ENCODE peak calls at places on chromosomes 7 and 10, in six cellular contexts. One of them, this sample, is unnamed.

GRCh38 chr7:111210043-111210442 is 119.1 kb downstream of the LRRN3 start:
- DNase-seq in fibroblast of lung: no peak
- DNase-seq in pancreas: no peak
- DNase-seq in psoas muscle: no peak
- DNase-seq in SK-N-SH: no peak
- DNase-seq in astrocyte: no peak
- DNase-seq in this sample: no peak

GRCh38 chr7:47100815-47101435 is 481.0 kb downstream of the TNS3 start:
- DNase-seq in pancreas: no peak
- DNase-seq in fibroblast of lung: peak; percentile 66
- DNase-seq in SK-N-SH: peak; percentile 44
- DNase-seq in astrocyte: no peak
- DNase-seq in psoas muscle: no peak
- DNase-seq in this sample: no peak

GRCh38 chr10:103510046-103510685 is 16.7 kb downstream of the NEURL1 start:
- DNase-seq in astrocyte: no peak
- DNase-seq in pancreas: no peak
- DNase-seq in SK-N-SH: peak; percentile 2
- DNase-seq in psoas muscle: no peak
- DNase-seq in fibroblast of lung: no peak
- DNase-seq in this sample: no peak

GRCh38 chr7:46015107-46015868 is 94.2 kb upstream of the IGFBP3 start:
- DNase-seq in astrocyte: no peak
- DNase-seq in fibroblast of lung: peak; percentile 78
- DNase-seq in SK-N-SH: no peak
- DNase-seq in pancreas: peak; percentile 51
- DNase-seq in psoas muscle: peak; percentile 35
- DNase-seq in this sample: no peak

GRCh38 chr10:45811075-45811474 is 36.2 kb downstream of the AGAP4 start:
- DNase-seq in fibroblast of lung: no peak
- DNase-seq in psoas muscle: no peak
- DNase-seq in SK-N-SH: no peak
- DNase-seq in pancreas: no peak
- DNase-seq in astrocyte: no peak
- DNase-seq in this sample: no peak

GRCh38 chr10:47238331-47239095 is 61.5 kb upstream of the GDF10 start:
- DNase-seq in pancreas: no peak
- DNase-seq in astrocyte: no peak
- DNase-seq in psoas muscle: no peak
- DNase-seq in fibroblast of lung: no peak
- DNase-seq in SK-N-SH: no peak
- DNase-seq in this sample: no peak

GRCh38 chr7:41060796-41061195 is 642.1 kb downstream of the INHBA start:
- DNase-seq in pancreas: no peak
- DNase-seq in psoas muscle: no peak
- DNase-seq in astrocyte: no peak
- DNase-seq in fibroblast of lung: no peak
- DNase-seq in SK-N-SH: no peak
- DNase-seq in this sample: no peak

GRCh38 chr10:112360308-112361270 is 13.3 kb upstream of the ACSL5 start:
- DNase-seq in fibroblast of lung: no peak
- DNase-seq in psoas muscle: peak; percentile 49
- DNase-seq in astrocyte: peak; percentile 30
- DNase-seq in SK-N-SH: no peak
- DNase-seq in pancreas: no peak
- DNase-seq in this sample: no peak

GRCh38 chr7:128264477-128264876 is 23.4 kb downstream of the LEP start:
- DNase-seq in astrocyte: no peak
- DNase-seq in SK-N-SH: no peak
- DNase-seq in fibroblast of lung: no peak
- DNase-seq in psoas muscle: no peak
- DNase-seq in pancreas: peak; percentile 47
- DNase-seq in this sample: no peak

GRCh38 chr10:21427804-21428481 is 97.5 kb downstream of the SKIDA1 start:
- DNase-seq in SK-N-SH: no peak
- DNase-seq in psoas muscle: no peak
- DNase-seq in astrocyte: peak; percentile 20
- DNase-seq in pancreas: no peak
- DNase-seq in fibroblast of lung: peak; percentile 34
- DNase-seq in this sample: no peak

GRCh38 chr7:137962875-137963507 is 38.9 kb downstream of the CREB3L2 start:
- DNase-seq in pancreas: no peak
- DNase-seq in SK-N-SH: peak; percentile 46
- DNase-seq in psoas muscle: no peak
- DNase-seq in astrocyte: no peak
- DNase-seq in fibroblast of lung: no peak
- DNase-seq in this sample: no peak
- H3K27ac ChIP-seq in pancreas: no peak overlapping the region
- H3K27ac ChIP-seq in SK-N-SH: peak overlapping the region; percentile 14
- H3K27ac ChIP-seq in psoas muscle: no peak overlapping the region
- H3K27ac ChIP-seq in astrocyte: no peak overlapping the region
- H3K27ac ChIP-seq in fibroblast of lung: no peak overlapping the region
- H3K27ac ChIP-seq in this sample: no peak overlapping the region

GRCh38 chr7:1290262-1291039 is 57.8 kb downstream of the UNCX start:
- DNase-seq in psoas muscle: no peak
- DNase-seq in pancreas: peak; percentile 63
- DNase-seq in SK-N-SH: no peak
- DNase-seq in astrocyte: no peak
- DNase-seq in fibroblast of lung: peak; percentile 39
- DNase-seq in this sample: no peak
- TF ChIP-seq CTCF in psoas muscle: no peak
- TF ChIP-seq CTCF in pancreas: no peak
- TF ChIP-seq CTCF in SK-N-SH: peak; percentile 34
- TF ChIP-seq CTCF in astrocyte: no peak
- TF ChIP-seq CTCF in fibroblast of lung: peak; percentile 25
- TF ChIP-seq CTCF in this sample: peak; percentile 27

GRCh38 chr7:2928256-2928612 is 84.1 kb upstream of the GNA12 start:
- DNase-seq in psoas muscle: no peak
- DNase-seq in astrocyte: no peak
- DNase-seq in fibroblast of lung: no peak
- DNase-seq in pancreas: no peak
- DNase-seq in SK-N-SH: no peak
- DNase-seq in this sample: no peak

GRCh38 chr7:2928613-2929311 is 84.7 kb upstream of the GNA12 start:
- DNase-seq in SK-N-SH: peak; percentile 96
- DNase-seq in psoas muscle: no peak
- DNase-seq in pancreas: peak; percentile 76
- DNase-seq in astrocyte: no peak
- DNase-seq in fibroblast of lung: no peak
- DNase-seq in this sample: no peak

GRCh38 chr7:2926898-2927405 is 82.8 kb upstream of the GNA12 start:
- DNase-seq in SK-N-SH: peak; percentile 17
- DNase-seq in fibroblast of lung: no peak
- DNase-seq in psoas muscle: no peak
- DNase-seq in pancreas: no peak
- DNase-seq in astrocyte: no peak
- DNase-seq in this sample: no peak

GRCh38 chr7:2926120-2926897 is 82.2 kb upstream of the GNA12 start:
- DNase-seq in astrocyte: no peak
- DNase-seq in psoas muscle: no peak
- DNase-seq in fibroblast of lung: no peak
- DNase-seq in SK-N-SH: peak; percentile 17
- DNase-seq in pancreas: no peak
- DNase-seq in this sample: no peak

DNA sequence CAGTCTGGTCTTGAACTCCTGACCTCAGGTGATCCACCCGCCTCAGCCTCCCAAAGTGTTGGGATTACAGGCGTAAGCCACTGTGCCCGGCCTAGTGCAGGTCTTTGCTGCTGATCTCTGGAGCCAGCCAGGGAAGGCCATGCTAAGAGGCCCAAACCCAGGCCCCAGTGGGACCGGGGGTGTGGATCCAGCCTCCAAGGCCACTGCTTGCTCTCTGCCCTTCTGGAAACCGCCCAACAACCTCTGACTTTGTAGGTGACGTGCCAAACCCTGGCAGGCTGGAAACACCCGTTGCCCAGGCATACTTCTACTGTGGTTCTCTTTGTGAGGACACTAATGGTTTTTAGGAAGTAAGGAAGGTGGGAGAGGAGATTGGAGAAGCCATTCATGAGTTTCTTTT is 83.5 kb upstream of the GNA12 start:
- DNase-seq in psoas muscle: no peak
- DNase-seq in astrocyte: no peak
- DNase-seq in pancreas: no peak
- DNase-seq in fibroblast of lung: no peak
- DNase-seq in SK-N-SH: peak; percentile 25
- DNase-seq in this sample: no peak
- H3K4me3 ChIP-seq in psoas muscle: no peak overlapping the region
- H3K4me3 ChIP-seq in astrocyte: no peak overlapping the region
- H3K4me3 ChIP-seq in pancreas: no peak overlapping the region
- H3K4me3 ChIP-seq in fibroblast of lung: no peak overlapping the region
- H3K4me3 ChIP-seq in SK-N-SH: no peak overlapping the region
- H3K4me3 ChIP-seq in this sample: no peak overlapping the region

GRCh38 chr10:97584060-97584797 is at the start of gene HOGA1:
- DNase-seq in psoas muscle: peak; percentile 90
- DNase-seq in pancreas: peak; percentile 88
- DNase-seq in fibroblast of lung: peak; percentile 61
- DNase-seq in SK-N-SH: peak; percentile 89
- DNase-seq in astrocyte: peak; percentile 51
- DNase-seq in this sample: no peak
- H3K27ac ChIP-seq in psoas muscle: peak within 1 kb of the TSS; percentile 69
- H3K27ac ChIP-seq in pancreas: peak within 1 kb of the TSS; percentile 83
- H3K27ac ChIP-seq in fibroblast of lung: no peak within 1 kb of the TSS
- H3K27ac ChIP-seq in SK-N-SH: peak within 1 kb of the TSS; percentile 72
- H3K27ac ChIP-seq in astrocyte: no peak within 1 kb of the TSS
- H3K27ac ChIP-seq in this sample: no peak within 1 kb of the TSS

GRCh38 chr7:19589436-19589835 is 119.4 kb downstream of the POLR1F start:
- DNase-seq in SK-N-SH: no peak
- DNase-seq in pancreas: no peak
- DNase-seq in psoas muscle: no peak
- DNase-seq in astrocyte: no peak
- DNase-seq in fibroblast of lung: no peak
- DNase-seq in this sample: no peak

GRCh38 chr7:19585761-19586160 is 123.1 kb downstream of the POLR1F start:
- DNase-seq in astrocyte: no peak
- DNase-seq in SK-N-SH: no peak
- DNase-seq in fibroblast of lung: no peak
- DNase-seq in psoas muscle: no peak
- DNase-seq in pancreas: no peak
- DNase-seq in this sample: no peak

DNA sequence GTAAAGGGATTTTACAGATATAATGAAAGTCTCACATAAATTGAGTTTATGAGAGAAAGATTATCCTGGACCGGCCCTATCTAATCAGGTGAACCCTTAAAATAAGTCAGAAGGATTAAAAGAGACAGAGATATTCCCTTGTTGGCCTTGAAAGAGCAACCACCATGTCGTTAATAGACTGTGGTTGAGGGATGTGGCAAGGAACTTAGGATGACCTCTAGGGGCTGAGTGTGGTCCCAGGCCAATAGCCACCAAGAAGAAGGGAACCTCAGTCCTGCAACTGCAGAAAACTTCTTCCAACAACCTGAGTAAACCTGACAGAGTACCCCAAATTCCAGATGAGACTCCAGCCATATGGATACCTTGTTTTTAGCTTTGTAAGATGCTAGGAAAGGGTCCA is 121.5 kb downstream of the POLR1F start:
- DNase-seq in psoas muscle: no peak
- DNase-seq in astrocyte: no peak
- DNase-seq in fibroblast of lung: no peak
- DNase-seq in pancreas: no peak
- DNase-seq in SK-N-SH: no peak
- DNase-seq in this sample: no peak
- TF ChIP-seq CTCF in psoas muscle: no peak
- TF ChIP-seq CTCF in astrocyte: no peak
- TF ChIP-seq CTCF in fibroblast of lung: no peak
- TF ChIP-seq CTCF in pancreas: no peak
- TF ChIP-seq CTCF in SK-N-SH: peak; percentile 30
- TF ChIP-seq CTCF in this sample: no peak

GRCh38 chr10:87661861-87662785 is 2.4 kb downstream of the PAPSS2 start:
- DNase-seq in SK-N-SH: no peak
- DNase-seq in pancreas: no peak
- DNase-seq in psoas muscle: no peak
- DNase-seq in fibroblast of lung: no peak
- DNase-seq in astrocyte: no peak
- DNase-seq in this sample: no peak
- H3K4me3 ChIP-seq in SK-N-SH: peak overlapping the region; percentile 95
- H3K4me3 ChIP-seq in pancreas: no peak overlapping the region
- H3K4me3 ChIP-seq in psoas muscle: peak overlapping the region; percentile 67
- H3K4me3 ChIP-seq in fibroblast of lung: peak overlapping the region; percentile 48
- H3K4me3 ChIP-seq in astrocyte: peak overlapping the region; percentile 100
- H3K4me3 ChIP-seq in this sample: peak overlapping the region; percentile 5

GRCh38 chr7:134448359-134449229 is 10.3 kb downstream of the AKR1B1 start:
- DNase-seq in astrocyte: peak; percentile 80
- DNase-seq in SK-N-SH: no peak
- DNase-seq in psoas muscle: no peak
- DNase-seq in pancreas: no peak
- DNase-seq in fibroblast of lung: peak; percentile 82
- DNase-seq in this sample: peak; percentile 74
- H3K27ac ChIP-seq in astrocyte: peak overlapping the region; percentile 79
- H3K27ac ChIP-seq in SK-N-SH: no peak overlapping the region
- H3K27ac ChIP-seq in psoas muscle: peak overlapping the region; percentile 15
- H3K27ac ChIP-seq in pancreas: no peak overlapping the region
- H3K27ac ChIP-seq in fibroblast of lung: peak overlapping the region; percentile 81
- H3K27ac ChIP-seq in this sample: peak overlapping the region; percentile 93

DNA sequence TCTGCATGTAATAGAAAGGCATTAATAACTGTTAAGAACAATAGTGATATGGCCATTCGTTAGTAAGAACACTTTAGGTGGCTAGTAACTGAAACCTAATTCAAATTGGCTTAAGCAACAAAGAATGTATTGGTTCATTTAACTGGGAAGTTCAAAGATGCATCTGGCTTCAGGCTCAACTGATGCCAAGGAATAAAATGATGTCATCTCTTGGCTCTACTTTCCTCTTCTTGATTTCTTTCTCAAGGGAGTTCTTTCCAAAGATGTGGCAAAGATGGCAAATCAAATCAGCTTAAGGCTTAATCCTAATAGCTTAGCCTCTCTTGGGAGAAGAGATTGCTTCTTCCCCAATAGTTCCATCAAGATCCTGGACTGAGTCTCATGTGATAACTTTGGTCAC is 51.6 kb downstream of the PIK3CG start:
- DNase-seq in pancreas: no peak
- DNase-seq in SK-N-SH: no peak
- DNase-seq in fibroblast of lung: peak; percentile 6
- DNase-seq in psoas muscle: no peak
- DNase-seq in astrocyte: peak; percentile 21
- DNase-seq in this sample: no peak
- TF ChIP-seq CTCF in pancreas: no peak
- TF ChIP-seq CTCF in SK-N-SH: no peak
- TF ChIP-seq CTCF in fibroblast of lung: no peak
- TF ChIP-seq CTCF in psoas muscle: no peak
- TF ChIP-seq CTCF in astrocyte: no peak
- TF ChIP-seq CTCF in this sample: no peak

This sample was measured in AG04450.